ENCODE peak calls at places on chromosomes 3 and 15, in ten cellular contexts. O is cerebellum; R is fibroblast of lung; F is NAMALWA; P is left lung; J is stimulated activated CD8-positive, alpha-beta memory T cell treated with anti-CD3 and anti-CD28 coated beads, Interleukin-7, amount 100 ng/mL, for 1 hour; L is A549; X is H4; D is EL; I is putamen. C is an unnamed sample.

GRCh38 chr3:141659821-141660597 is 78.1 kb upstream of the RNF7 start:
- DNase-seq in J (no peak), I (peak), R (peak), L (peak), F (no peak), D (peak), O (no peak), P (peak), X (no peak), C (no peak)

GRCh38 chr3:33690341-33690740 is 27.7 kb downstream of the CLASP2 start:
- DNase-seq in D (no peak), L (no peak), I (no peak), O (no peak), X (no peak), R (no peak), P (no peak), J (no peak), F (no peak), C (no peak)

GRCh38 chr3:10205461-10206165 is 40.9 kb downstream of the IRAK2 start:
- DNase-seq in J (no peak), R (peak), I (no peak), L (peak), O (no peak), X (peak), F (no peak), P (no peak), D (peak), C (peak)

GRCh38 chr15:81336568-81336967 is 12.6 kb upstream of the STARD5 start:
- DNase-seq in F (peak), P (no peak), D (peak), J (no peak), I (no peak), X (no peak), O (no peak), R (peak), L (peak), C (peak)

GRCh38 chr15:70246623-70247200 is 149.0 kb upstream of the TLE3 start:
- DNase-seq in L (no peak), I (no peak), F (no peak), O (no peak), D (no peak), R (no peak), X (no peak), J (no peak), P (no peak), C (no peak)

GRCh38 chr15:62584301-62585235 is 419.5 kb upstream of the C2CD4B start:
- DNase-seq in F (no peak), R (no peak), D (no peak), J (no peak), I (no peak), O (no peak), X (no peak), L (no peak), P (no peak), C (no peak)

GRCh38 chr3:12049675-12050074 is 45.5 kb downstream of the SYN2 start:
- DNase-seq in R (peak), P (no peak), F (peak), I (no peak), O (no peak), D (peak), X (no peak), J (no peak), L (no peak), C (no peak)

GRCh38 chr3:29581311-29581710 is 300.4 kb downstream of the RBMS3 start:
- DNase-seq in I (no peak), R (no peak), F (no peak), D (no peak), X (no peak), J (no peak), P (no peak), L (no peak), O (no peak), C (no peak)

GRCh38 chr15:72785452-72786243 is 2.1 kb upstream of the ADPGK start:
- DNase-seq in D (no peak), R (peak), X (peak), L (no peak), J (no peak), I (no peak), P (no peak), F (no peak), O (no peak), C (no peak)

GRCh38 chr15:78212546-78213424 is 21.6 kb downstream of the ACSBG1 start:
- DNase-seq in R (peak), O (no peak), L (peak), D (peak), X (peak), I (no peak), P (no peak), F (no peak), J (no peak), C (peak)

GRCh38 chr3:11452988-11453847 is 181.0 kb downstream of the ATG7 start:
- DNase-seq in X (peak), J (no peak), F (no peak), O (no peak), L (no peak), I (peak), D (peak), R (peak), P (no peak), C (peak)

GRCh38 chr3:165854696-165855095 is 17.5 kb upstream of the BCHE start:
- DNase-seq in X (peak), J (no peak), F (peak), O (no peak), R (peak), D (no peak), L (peak), P (no peak), I (no peak), C (peak)

GRCh38 chr3:120559228-120560061 is 36.7 kb upstream of the NDUFB4 start:
- DNase-seq in P (no peak), R (peak), F (peak), L (peak), X (peak), D (peak), I (no peak), O (peak), J (no peak), C (peak)

GRCh38 chr3:127790009-127790533 is 32.2 kb downstream of the MGLL start:
- DNase-seq in I (no peak), O (no peak), R (no peak), F (no peak), X (no peak), P (no peak), J (no peak), D (no peak), L (no peak), C (no peak)

GRCh38 chr15:98333206-98333605 is 315.1 kb upstream of the IGF1R start:
- DNase-seq in L (no peak), F (no peak), D (no peak), I (no peak), O (no peak), X (no peak), J (no peak), R (no peak), P (no peak), C (no peak)

GRCh38 chr3:29286841-29287240 is 6.0 kb downstream of the RBMS3 start:
- DNase-seq in O (no peak), F (peak), J (no peak), D (peak), I (no peak), X (peak), R (peak), P (no peak), L (no peak), C (no peak)

GRCh38 chr3:32177702-32178198 is 60.7 kb upstream of the CMTM8 start:
- DNase-seq in I (no peak), P (no peak), F (peak), J (no peak), O (peak), X (peak), R (peak), L (peak), D (peak), C (peak)

GRCh38 chr3:190618349-190619030 is 104.6 kb downstream of the IL1RAP start:
- DNase-seq in J (no peak), P (no peak), O (no peak), I (no peak), X (no peak), D (no peak), L (no peak), F (no peak), R (no peak), C (no peak)

GRCh38 chr3:198028718-198029117 is 68.7 kb downstream of the LMLN start:
- DNase-seq in F (no peak), I (no peak), L (no peak), O (no peak), D (peak), J (no peak), P (no peak), R (peak), X (no peak), C (no peak)

GRCh38 chr3:79809106-79809505 is 41.3 kb upstream of the ROBO1 start:
- DNase-seq in L (no peak), R (no peak), P (no peak), X (no peak), I (no peak), O (no peak), J (no peak), D (no peak), F (no peak), C (no peak)

GRCh38 chr3:8488877-8489865 is 12.5 kb upstream of the LMCD1 start:
- DNase-seq in O (no peak), R (peak), D (no peak), J (no peak), F (no peak), X (no peak), P (no peak), I (no peak), L (no peak), C (no peak)

GRCh38 chr15:73781038-73781925 is 28.1 kb upstream of the INSYN1 start:
- DNase-seq in L (peak), D (peak), I (no peak), P (no peak), O (no peak), R (peak), J (no peak), X (no peak), F (peak), C (peak)

GRCh38 chr15:50183112-50183794 is 1.3 kb downstream of the SLC27A2 start:
- DNase-seq in J (no peak), O (no peak), R (no peak), D (no peak), F (no peak), L (no peak), P (no peak), I (no peak), X (no peak), C (no peak)

GRCh38 chr3:31973837-31974236 is 7.2 kb downstream of the OSBPL10 start:
- DNase-seq in I (no peak), L (no peak), X (no peak), P (no peak), J (no peak), O (no peak), D (no peak), F (no peak), R (no peak), C (no peak)

GRCh38 chr3:32175607-32176197 is 62.8 kb upstream of the CMTM8 start:
- DNase-seq in X (peak), L (peak), D (peak), F (peak), I (no peak), R (peak), P (no peak), J (no peak), O (peak), C (peak)

GRCh38 chr3:42032693-42033349 is 58.3 kb upstream of the TRAK1 start:
- DNase-seq in O (peak), L (peak), D (peak), J (no peak), R (peak), F (no peak), X (peak), I (peak), P (peak), C (peak)

GRCh38 chr3:71425491-71426071 is 157.9 kb downstream of the FOXP1 start:
- DNase-seq in J (no peak), O (no peak), F (no peak), R (peak), D (peak), X (peak), I (no peak), P (no peak), L (no peak), C (no peak)

GRCh38 chr15:96181873-96182301 is 148.6 kb upstream of the NR2F2 start:
- DNase-seq in O (no peak), L (no peak), I (no peak), X (no peak), D (peak), P (peak), J (no peak), F (no peak), R (peak), C (peak)

GRCh38 chr15:62561572-62561970 is 396.5 kb upstream of the C2CD4B start:
- DNase-seq in X (no peak), I (no peak), P (no peak), O (no peak), F (no peak), L (no peak), J (no peak), R (no peak), D (no peak), C (no peak)

GRCh38 chr3:103453152-103453551 is 1018.3 kb downstream of the ZPLD1 start:
- DNase-seq in F (no peak), L (no peak), J (no peak), I (no peak), R (no peak), O (no peak), D (no peak), X (no peak), P (no peak), C (no peak)

GRCh38 chr15:98920091-98920880 is 87.3 kb downstream of the PGPEP1L start:
- DNase-seq in I (no peak), O (no peak), F (no peak), L (no peak), D (no peak), J (no peak), P (no peak), R (no peak), X (no peak), C (no peak)

GRCh38 chr3:184806567-184807271 is 5.2 kb upstream of the VPS8 start:
- DNase-seq in D (no peak), J (no peak), P (no peak), L (no peak), I (no peak), O (no peak), X (no peak), R (no peak), F (no peak), C (no peak)

GRCh38 chr3:128503751-128504532 is 10.9 kb upstream of the GATA2 start:
- DNase-seq in L (no peak), J (no peak), I (no peak), D (no peak), O (no peak), R (no peak), P (no peak), F (no peak), X (no peak), C (no peak)

GRCh38 chr15:99979371-99979770 is 246.1 kb upstream of the LYSMD4 start:
- DNase-seq in L (no peak), X (no peak), P (no peak), J (no peak), R (no peak), O (no peak), F (no peak), D (no peak), I (no peak), C (no peak)

GRCh38 chr15:74307827-74308642 is 59.4 kb downstream of the CYP11A1 start:
- DNase-seq in P (no peak), D (peak), X (peak), F (peak), R (peak), L (peak), O (peak), I (no peak), J (no peak), C (peak)

GRCh38 chr3:104150724-104151123 is 1216.0 kb upstream of the ALCAM start:
- DNase-seq in X (no peak), F (no peak), I (no peak), R (no peak), L (no peak), D (no peak), O (no peak), J (no peak), P (no peak), C (no peak)

GRCh38 chr3:51568041-51568440 is 29.5 kb downstream of the RAD54L2 start:
- DNase-seq in I (peak), L (no peak), P (no peak), J (no peak), O (peak), R (no peak), X (no peak), D (no peak), F (no peak), C (no peak)

GRCh38 chr3:88784925-88785324 is 322.5 kb upstream of the EPHA3 start:
- DNase-seq in R (no peak), J (no peak), L (no peak), X (no peak), F (no peak), O (no peak), I (no peak), D (no peak), P (no peak), C (no peak)

GRCh38 chr3:115663414-115663813 is 40.1 kb downstream of the GAP43 start:
- DNase-seq in L (no peak), J (no peak), D (no peak), P (no peak), I (no peak), R (no peak), F (no peak), O (no peak), X (no peak), C (no peak)